ENCODE peak calls at places on chromosome 15, in five cellular contexts. One of them, this sample, is unnamed.

GRCh38 chr15:51846463-51847230 is 17.2 kb downstream of the TMOD3 start:
- DNase-seq in GM23338: no peak
- DNase-seq in psoas muscle: no peak
- DNase-seq in left ventricle myocardium inferior: no peak
- DNase-seq in A673: peak
- DNase-seq in this sample: no peak

GRCh38 chr15:66617137-66618090 is 51.6 kb upstream of the LCTL start:
- DNase-seq in GM23338: peak
- DNase-seq in psoas muscle: peak
- DNase-seq in left ventricle myocardium inferior: peak
- DNase-seq in A673: no peak
- DNase-seq in this sample: peak

GRCh38 chr15:75198560-75199346 is 2.9 kb upstream of the C15orf39 start:
- DNase-seq in GM23338: peak
- DNase-seq in psoas muscle: no peak
- DNase-seq in left ventricle myocardium inferior: no peak
- DNase-seq in A673: peak
- DNase-seq in this sample: no peak

GRCh38 chr15:33059184-33059583 is 135.3 kb downstream of the FMN1 start:
- DNase-seq in GM23338: no peak
- DNase-seq in psoas muscle: no peak
- DNase-seq in left ventricle myocardium inferior: no peak
- DNase-seq in A673: no peak
- DNase-seq in this sample: peak

GRCh38 chr15:92077353-92078080 is 224.0 kb downstream of the SLCO3A1 start:
- DNase-seq in GM23338: peak
- DNase-seq in psoas muscle: peak
- DNase-seq in left ventricle myocardium inferior: peak
- DNase-seq in A673: peak
- DNase-seq in this sample: peak

GRCh38 chr15:39479916-39480315 is 101.0 kb upstream of the THBS1 start:
- DNase-seq in GM23338: no peak
- DNase-seq in psoas muscle: no peak
- DNase-seq in left ventricle myocardium inferior: no peak
- DNase-seq in A673: no peak
- DNase-seq in this sample: no peak

GRCh38 chr15:33500432-33500831 is 189.7 kb downstream of the RYR3 start:
- DNase-seq in GM23338: no peak
- DNase-seq in psoas muscle: peak
- DNase-seq in left ventricle myocardium inferior: no peak
- DNase-seq in A673: no peak
- DNase-seq in this sample: no peak

GRCh38 chr15:68739390-68740075 is 81.2 kb downstream of the ANP32A start:
- DNase-seq in GM23338: no peak
- DNase-seq in psoas muscle: no peak
- DNase-seq in left ventricle myocardium inferior: no peak
- DNase-seq in A673: no peak
- DNase-seq in this sample: no peak

GRCh38 chr15:53115563-53115962 is 325.4 kb upstream of the ONECUT1 start:
- DNase-seq in GM23338: no peak
- DNase-seq in psoas muscle: no peak
- DNase-seq in left ventricle myocardium inferior: no peak
- DNase-seq in A673: no peak
- DNase-seq in this sample: no peak

GRCh38 chr15:96416934-96417759 is 86.6 kb downstream of the NR2F2 start:
- DNase-seq in GM23338: peak
- DNase-seq in psoas muscle: no peak
- DNase-seq in left ventricle myocardium inferior: no peak
- DNase-seq in A673: peak
- DNase-seq in this sample: no peak
- H3K4me3 ChIP-seq in GM23338: peak
- H3K4me3 ChIP-seq in psoas muscle: peak
- H3K4me3 ChIP-seq in left ventricle myocardium inferior: peak
- H3K4me3 ChIP-seq in A673: peak
- H3K4me3 ChIP-seq in this sample: no peak

DNA sequence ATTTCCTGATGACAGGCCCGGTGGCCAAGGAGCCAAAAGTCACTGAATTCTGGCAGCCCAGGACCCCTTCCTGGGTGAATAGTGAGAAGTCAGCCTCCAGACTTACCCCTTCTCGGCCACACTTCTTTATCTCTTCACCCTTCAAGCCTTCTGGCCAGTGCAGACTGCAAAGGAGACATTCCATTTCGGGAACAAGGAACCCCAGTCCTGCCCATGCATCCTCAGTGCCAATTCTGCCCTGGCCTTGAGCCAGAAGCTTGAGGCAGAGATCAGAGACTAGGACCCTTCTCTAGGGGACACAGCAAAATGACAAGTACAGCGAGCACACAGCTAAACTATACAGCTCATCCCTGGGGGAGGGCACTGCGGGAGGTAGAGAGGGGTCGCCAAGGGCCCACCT is 28.8 kb downstream of the GRAMD2A start:
- DNase-seq in GM23338: no peak
- DNase-seq in psoas muscle: no peak
- DNase-seq in left ventricle myocardium inferior: no peak
- DNase-seq in A673: peak
- DNase-seq in this sample: no peak
- H3K4me3 ChIP-seq in GM23338: no peak
- H3K4me3 ChIP-seq in psoas muscle: no peak
- H3K4me3 ChIP-seq in left ventricle myocardium inferior: no peak
- H3K4me3 ChIP-seq in A673: no peak
- H3K4me3 ChIP-seq in this sample: no peak

DNA sequence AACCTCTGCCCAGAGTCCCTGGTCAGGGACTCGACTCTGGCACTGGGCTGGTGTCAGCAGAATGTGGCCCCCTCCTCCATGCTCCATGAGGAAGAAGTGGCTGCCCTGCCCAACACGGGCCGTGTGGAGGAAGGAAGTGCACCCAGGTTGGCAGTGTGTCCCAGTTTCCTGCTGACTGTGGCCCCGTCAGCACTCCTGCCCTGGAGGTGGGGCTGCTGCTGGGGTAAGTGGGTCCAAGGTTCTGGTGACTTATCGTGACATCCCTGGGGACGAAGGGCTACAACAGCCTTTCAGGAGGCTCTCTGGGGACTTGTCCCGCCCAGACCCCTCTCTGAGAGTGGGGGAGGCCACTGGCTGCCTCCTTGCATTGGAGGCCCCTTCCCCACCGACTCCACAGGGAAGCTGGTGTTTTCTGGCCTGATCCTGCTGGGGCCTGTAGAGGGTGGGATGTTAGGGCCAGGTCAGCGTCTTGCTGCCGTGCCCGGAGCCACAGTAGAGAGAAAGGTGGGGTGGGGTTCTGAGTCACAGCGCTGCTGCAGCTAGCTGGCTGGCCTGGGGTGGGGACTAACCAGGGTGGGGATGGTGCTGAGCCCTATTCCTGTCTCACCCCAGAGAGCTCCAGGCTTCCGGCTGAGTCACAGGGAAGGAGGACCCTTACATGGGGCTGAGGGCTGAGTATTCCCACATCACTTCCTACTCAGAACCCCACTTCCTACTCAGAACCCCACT is 10.5 kb downstream of the SEMA4B start:
- DNase-seq in GM23338: no peak
- DNase-seq in psoas muscle: no peak
- DNase-seq in left ventricle myocardium inferior: no peak
- DNase-seq in A673: peak
- DNase-seq in this sample: no peak
- H3K4me3 ChIP-seq in GM23338: no peak
- H3K4me3 ChIP-seq in psoas muscle: no peak
- H3K4me3 ChIP-seq in left ventricle myocardium inferior: no peak
- H3K4me3 ChIP-seq in A673: no peak
- H3K4me3 ChIP-seq in this sample: no peak

GRCh38 chr15:77633134-77633912 is 611 bp upstream of the LINGO1 start:
- DNase-seq in GM23338: peak
- DNase-seq in psoas muscle: peak
- DNase-seq in left ventricle myocardium inferior: peak
- DNase-seq in A673: peak
- DNase-seq in this sample: peak
- H3K4me3 ChIP-seq in GM23338: peak
- H3K4me3 ChIP-seq in psoas muscle: peak
- H3K4me3 ChIP-seq in left ventricle myocardium inferior: peak
- H3K4me3 ChIP-seq in A673: peak
- H3K4me3 ChIP-seq in this sample: peak

DNA sequence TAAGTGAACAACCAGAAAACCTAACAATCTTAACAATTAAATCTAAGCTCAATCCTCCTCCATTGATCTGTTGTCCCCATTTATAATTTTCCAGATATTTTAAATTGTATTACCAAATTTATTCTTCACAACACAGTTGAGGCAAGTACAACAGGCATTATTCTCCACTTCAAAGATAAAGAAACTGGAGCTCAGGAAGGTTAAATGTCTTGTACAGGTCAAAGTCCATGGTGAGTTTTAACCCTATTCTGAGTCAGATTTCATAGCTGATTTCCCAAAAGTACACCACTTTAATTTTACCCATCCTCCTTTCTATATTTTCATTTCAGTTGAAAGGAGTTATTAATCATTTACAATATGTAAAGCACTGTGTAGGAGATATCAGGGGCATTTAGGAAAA is 112.2 kb downstream of the FBXL22 start:
- DNase-seq in GM23338: no peak
- DNase-seq in psoas muscle: no peak
- DNase-seq in left ventricle myocardium inferior: no peak
- DNase-seq in A673: no peak
- DNase-seq in this sample: no peak
- H3K4me3 ChIP-seq in GM23338: no peak
- H3K4me3 ChIP-seq in psoas muscle: no peak
- H3K4me3 ChIP-seq in left ventricle myocardium inferior: no peak
- H3K4me3 ChIP-seq in A673: no peak
- H3K4me3 ChIP-seq in this sample: no peak

GRCh38 chr15:89783861-89784685 is 7.9 kb downstream of the MESP2 start:
- DNase-seq in GM23338: no peak
- DNase-seq in psoas muscle: no peak
- DNase-seq in left ventricle myocardium inferior: no peak
- DNase-seq in A673: no peak
- DNase-seq in this sample: no peak

GRCh38 chr15:89781891-89782618 is 5.9 kb downstream of the MESP2 start:
- DNase-seq in GM23338: no peak
- DNase-seq in psoas muscle: no peak
- DNase-seq in left ventricle myocardium inferior: no peak
- DNase-seq in A673: no peak
- DNase-seq in this sample: peak

GRCh38 chr15:89784686-89784960 is 8.5 kb downstream of the MESP2 start:
- DNase-seq in GM23338: no peak
- DNase-seq in psoas muscle: no peak
- DNase-seq in left ventricle myocardium inferior: no peak
- DNase-seq in A673: no peak
- DNase-seq in this sample: no peak

GRCh38 chr15:89785064-89785770 is 9.1 kb downstream of the MESP2 start:
- DNase-seq in GM23338: no peak
- DNase-seq in psoas muscle: no peak
- DNase-seq in left ventricle myocardium inferior: no peak
- DNase-seq in A673: no peak
- DNase-seq in this sample: no peak

DNA sequence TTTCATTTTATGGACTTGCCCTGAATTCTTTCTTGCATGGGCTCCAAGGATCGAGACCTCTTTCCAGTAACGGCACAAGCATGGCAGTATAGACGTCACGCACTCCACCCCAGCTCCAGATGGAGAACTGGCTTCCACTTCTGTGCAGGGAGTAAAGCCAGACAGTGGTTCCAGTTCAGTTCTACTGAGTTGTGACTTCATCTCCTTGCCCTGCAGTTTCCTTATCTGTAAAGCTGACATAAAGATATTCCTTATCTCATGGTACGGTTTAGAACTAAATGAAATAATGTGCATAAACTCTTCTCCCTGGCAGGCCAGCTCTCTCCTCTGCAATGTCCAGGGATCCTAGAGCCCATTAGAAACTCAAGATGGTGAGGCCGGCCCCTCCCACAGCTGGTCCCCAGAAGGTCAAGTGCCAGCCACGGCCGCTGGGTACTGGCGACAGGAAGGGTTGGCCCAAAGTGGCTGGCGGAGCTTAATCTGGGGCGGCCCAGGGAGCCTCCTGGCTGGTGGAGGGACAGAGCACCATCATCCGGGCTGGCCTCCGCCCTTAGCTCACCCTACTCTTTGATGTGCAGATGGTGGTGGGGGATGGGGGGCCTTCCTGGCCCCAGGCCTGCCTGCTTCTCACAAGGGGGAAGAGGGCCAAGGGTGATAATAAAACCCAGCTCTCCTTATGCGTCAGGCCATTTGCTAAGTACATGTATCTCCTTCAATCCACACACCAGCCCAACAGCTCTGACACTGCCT is 7.2 kb downstream of the MESP2 start:
- DNase-seq in GM23338: peak
- DNase-seq in psoas muscle: no peak
- DNase-seq in left ventricle myocardium inferior: no peak
- DNase-seq in A673: no peak
- DNase-seq in this sample: peak
- H3K4me3 ChIP-seq in GM23338: no peak
- H3K4me3 ChIP-seq in psoas muscle: no peak
- H3K4me3 ChIP-seq in left ventricle myocardium inferior: no peak
- H3K4me3 ChIP-seq in A673: no peak
- H3K4me3 ChIP-seq in this sample: no peak

GRCh38 chr15:93087825-93088199 is 1.2 kb downstream of the RGMA start:
- DNase-seq in GM23338: peak
- DNase-seq in psoas muscle: peak
- DNase-seq in left ventricle myocardium inferior: peak
- DNase-seq in A673: peak
- DNase-seq in this sample: no peak
- H3K4me3 ChIP-seq in GM23338: peak
- H3K4me3 ChIP-seq in psoas muscle: peak
- H3K4me3 ChIP-seq in left ventricle myocardium inferior: peak
- H3K4me3 ChIP-seq in A673: peak
- H3K4me3 ChIP-seq in this sample: no peak

DNA sequence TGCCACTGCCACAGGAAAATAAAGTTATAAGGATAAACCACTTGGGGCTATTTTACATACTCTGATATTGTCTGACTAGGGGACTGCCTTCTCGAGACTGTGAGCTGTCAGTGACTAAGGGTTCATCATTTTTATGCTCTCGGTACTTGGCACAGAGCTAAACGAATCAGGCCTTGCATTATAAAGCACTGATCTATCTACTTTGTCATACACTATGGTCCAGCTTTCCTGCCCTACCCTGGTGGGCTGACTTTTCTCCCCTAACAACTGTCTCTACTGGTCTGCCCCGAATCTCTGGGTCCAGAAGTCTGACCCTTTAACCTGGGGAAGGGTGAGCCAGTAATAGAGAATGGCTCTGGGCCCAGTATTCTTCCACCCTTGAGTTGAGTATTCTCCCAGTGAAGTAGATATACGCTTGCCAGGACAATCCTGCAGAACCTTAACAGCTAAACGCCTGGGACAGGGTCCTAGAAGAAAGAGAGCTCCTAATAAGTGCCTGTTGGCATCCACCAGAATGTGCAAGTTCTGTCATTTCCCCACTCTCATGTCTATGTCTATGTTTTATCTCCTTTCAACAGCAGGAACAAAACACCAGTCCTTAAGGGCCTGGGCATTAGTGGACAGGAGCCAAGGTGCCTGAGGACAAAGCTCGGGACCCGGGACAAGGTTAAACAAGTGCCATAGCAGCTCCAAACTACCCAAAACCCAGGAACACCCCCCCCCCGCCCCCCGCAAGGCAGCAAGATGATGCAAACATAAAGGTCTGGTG is 1.3 kb downstream of the LARP6 start:
- DNase-seq in GM23338: no peak
- DNase-seq in psoas muscle: no peak
- DNase-seq in left ventricle myocardium inferior: no peak
- DNase-seq in A673: no peak
- DNase-seq in this sample: no peak
- H3K4me3 ChIP-seq in GM23338: peak
- H3K4me3 ChIP-seq in psoas muscle: peak
- H3K4me3 ChIP-seq in left ventricle myocardium inferior: peak
- H3K4me3 ChIP-seq in A673: peak
- H3K4me3 ChIP-seq in this sample: peak